ENCODE peak calls at places on chromosome 15, in four cellular contexts. One of them, this sample, is unnamed.

GRCh38 chr15:90885432-90886290 is 1.4 kb downstream of the FES start:
- DNase-seq in lower lobe of right lung: peak; percentile 86
- DNase-seq in hepatocyte: peak; percentile 84
- DNase-seq in testis: peak; percentile 71
- DNase-seq in this sample: no peak

GRCh38 chr15:64611085-64611484 is 150.7 kb downstream of the ZNF609 start:
- DNase-seq in lower lobe of right lung: no peak
- DNase-seq in hepatocyte: no peak
- DNase-seq in testis: no peak
- DNase-seq in this sample: no peak

GRCh38 chr15:52559583-52559982 is 9.2 kb downstream of the ARPP19 start:
- DNase-seq in lower lobe of right lung: no peak
- DNase-seq in hepatocyte: no peak
- DNase-seq in testis: no peak
- DNase-seq in this sample: no peak

GRCh38 chr15:29903785-29904464 is 81.7 kb upstream of the TJP1 start:
- DNase-seq in lower lobe of right lung: no peak
- DNase-seq in hepatocyte: no peak
- DNase-seq in testis: no peak
- DNase-seq in this sample: no peak

GRCh38 chr15:94460624-94461023 is 229.3 kb downstream of the MCTP2 start:
- DNase-seq in lower lobe of right lung: no peak
- DNase-seq in hepatocyte: no peak
- DNase-seq in testis: no peak
- DNase-seq in this sample: no peak

GRCh38 chr15:61339526-61339925 is 110.4 kb upstream of the RORA start:
- DNase-seq in lower lobe of right lung: no peak
- DNase-seq in hepatocyte: no peak
- DNase-seq in testis: no peak
- DNase-seq in this sample: no peak

GRCh38 chr15:63054985-63055384 is 12.4 kb downstream of the TPM1 start:
- DNase-seq in lower lobe of right lung: no peak
- DNase-seq in hepatocyte: peak; percentile 40
- DNase-seq in testis: no peak
- DNase-seq in this sample: no peak

GRCh38 chr15:68718468-68718867 is 102.2 kb downstream of the ANP32A start:
- DNase-seq in lower lobe of right lung: no peak
- DNase-seq in hepatocyte: no peak
- DNase-seq in testis: no peak
- DNase-seq in this sample: no peak

GRCh38 chr15:78768531-78769408 is 42.5 kb downstream of the ADAMTS7 start:
- DNase-seq in lower lobe of right lung: no peak
- DNase-seq in hepatocyte: no peak
- DNase-seq in testis: no peak
- DNase-seq in this sample: no peak

GRCh38 chr15:67824900-67825879 is at the start of gene SKOR1:
- DNase-seq in lower lobe of right lung: no peak
- DNase-seq in hepatocyte: peak; percentile 62
- DNase-seq in testis: no peak
- DNase-seq in this sample: no peak

GRCh38 chr15:96274698-96275097 is 55.8 kb upstream of the NR2F2 start:
- DNase-seq in lower lobe of right lung: no peak
- DNase-seq in hepatocyte: no peak
- DNase-seq in testis: no peak
- DNase-seq in this sample: no peak

GRCh38 chr15:78979456-78980320 is 34.8 kb upstream of the CTSH start:
- DNase-seq in lower lobe of right lung: no peak
- DNase-seq in hepatocyte: peak; percentile 88
- DNase-seq in testis: peak; percentile 90
- DNase-seq in this sample: no peak

GRCh38 chr15:72339777-72340177 is 19.8 kb upstream of the CELF6 start:
- DNase-seq in lower lobe of right lung: no peak
- DNase-seq in hepatocyte: peak; percentile 68
- DNase-seq in testis: no peak
- DNase-seq in this sample: peak; percentile 94

GRCh38 chr15:71682051-71682450 is 128.3 kb upstream of the NR2E3 start:
- DNase-seq in lower lobe of right lung: no peak
- DNase-seq in hepatocyte: no peak
- DNase-seq in testis: no peak
- DNase-seq in this sample: no peak

GRCh38 chr15:50218291-50218690 is 36.3 kb downstream of the SLC27A2 start:
- DNase-seq in lower lobe of right lung: no peak
- DNase-seq in hepatocyte: no peak
- DNase-seq in testis: no peak
- DNase-seq in this sample: no peak

GRCh38 chr15:47514251-47514652 is 203.1 kb upstream of the SEMA6D start:
- DNase-seq in lower lobe of right lung: no peak
- DNase-seq in hepatocyte: no peak
- DNase-seq in testis: no peak
- DNase-seq in this sample: no peak

GRCh38 chr15:38899300-38899699 is 334.7 kb upstream of the RASGRP1 start:
- DNase-seq in lower lobe of right lung: no peak
- DNase-seq in hepatocyte: no peak
- DNase-seq in testis: no peak
- DNase-seq in this sample: no peak

GRCh38 chr15:28127036-28127435 is 27.9 kb upstream of the OCA2 start:
- DNase-seq in lower lobe of right lung: no peak
- DNase-seq in hepatocyte: no peak
- DNase-seq in testis: no peak
- DNase-seq in this sample: no peak

GRCh38 chr15:60932051-60932915 is 296.8 kb downstream of the RORA start:
- DNase-seq in lower lobe of right lung: no peak
- DNase-seq in hepatocyte: no peak
- DNase-seq in testis: peak; percentile 31
- DNase-seq in this sample: no peak

GRCh38 chr15:64825431-64826294 is at the start of gene PIF1:
- DNase-seq in lower lobe of right lung: peak; percentile 86
- DNase-seq in hepatocyte: peak; percentile 96
- DNase-seq in testis: peak; percentile 98
- DNase-seq in this sample: peak; percentile 93

GRCh38 chr15:73374599-73374998 is 5.8 kb upstream of the HCN4 start:
- DNase-seq in lower lobe of right lung: no peak
- DNase-seq in hepatocyte: no peak
- DNase-seq in testis: no peak
- DNase-seq in this sample: no peak

GRCh38 chr15:31297221-31297879 is 29.3 kb upstream of the KLF13 start:
- DNase-seq in lower lobe of right lung: no peak
- DNase-seq in hepatocyte: no peak
- DNase-seq in testis: peak; percentile 10
- DNase-seq in this sample: no peak

GRCh38 chr15:60713096-60714084 is 234.4 kb upstream of the ICE2 start:
- DNase-seq in lower lobe of right lung: no peak
- DNase-seq in hepatocyte: no peak
- DNase-seq in testis: no peak
- DNase-seq in this sample: no peak

GRCh38 chr15:66928101-66928500 is 137.3 kb upstream of the SMAD3 start:
- DNase-seq in lower lobe of right lung: no peak
- DNase-seq in hepatocyte: no peak
- DNase-seq in testis: no peak
- DNase-seq in this sample: no peak

GRCh38 chr15:77416954-77417353 is 3.0 kb downstream of the PEAK1 start:
- DNase-seq in lower lobe of right lung: no peak
- DNase-seq in hepatocyte: no peak
- DNase-seq in testis: no peak
- DNase-seq in this sample: no peak

GRCh38 chr15:101551696-101552591 is 62.4 kb upstream of the PCSK6 start:
- DNase-seq in lower lobe of right lung: no peak
- DNase-seq in hepatocyte: no peak
- DNase-seq in testis: no peak
- DNase-seq in this sample: no peak

GRCh38 chr15:29889545-29890329 is 67.5 kb upstream of the TJP1 start:
- DNase-seq in lower lobe of right lung: no peak
- DNase-seq in hepatocyte: no peak
- DNase-seq in testis: no peak
- DNase-seq in this sample: no peak

GRCh38 chr15:36644156-36644896 is 64.9 kb downstream of the CDIN1 start:
- DNase-seq in lower lobe of right lung: no peak
- DNase-seq in hepatocyte: no peak
- DNase-seq in testis: no peak
- DNase-seq in this sample: no peak

GRCh38 chr15:92805080-92805708 is 94.9 kb upstream of the CHD2 start:
- DNase-seq in lower lobe of right lung: no peak
- DNase-seq in hepatocyte: no peak
- DNase-seq in testis: no peak
- DNase-seq in this sample: no peak
- H3K4me3 ChIP-seq in lower lobe of right lung: no peak overlapping the region
- H3K4me3 ChIP-seq in hepatocyte: no peak overlapping the region
- H3K4me3 ChIP-seq in testis: no peak overlapping the region
- H3K4me3 ChIP-seq in this sample: no peak overlapping the region

GRCh38 chr15:42190370-42190769 is 17.7 kb downstream of the VPS39 start:
- DNase-seq in lower lobe of right lung: no peak
- DNase-seq in hepatocyte: no peak
- DNase-seq in testis: peak; percentile 32
- DNase-seq in this sample: no peak
- H3K36me3 ChIP-seq in lower lobe of right lung: peaks cover 80% of the 10 kb centered on the region
- H3K36me3 ChIP-seq in hepatocyte: no peaks in the 10 kb centered on the region
- H3K36me3 ChIP-seq in testis: no peaks in the 10 kb centered on the region
- H3K36me3 ChIP-seq in this sample: peaks cover 15% of the 10 kb centered on the region

DNA sequence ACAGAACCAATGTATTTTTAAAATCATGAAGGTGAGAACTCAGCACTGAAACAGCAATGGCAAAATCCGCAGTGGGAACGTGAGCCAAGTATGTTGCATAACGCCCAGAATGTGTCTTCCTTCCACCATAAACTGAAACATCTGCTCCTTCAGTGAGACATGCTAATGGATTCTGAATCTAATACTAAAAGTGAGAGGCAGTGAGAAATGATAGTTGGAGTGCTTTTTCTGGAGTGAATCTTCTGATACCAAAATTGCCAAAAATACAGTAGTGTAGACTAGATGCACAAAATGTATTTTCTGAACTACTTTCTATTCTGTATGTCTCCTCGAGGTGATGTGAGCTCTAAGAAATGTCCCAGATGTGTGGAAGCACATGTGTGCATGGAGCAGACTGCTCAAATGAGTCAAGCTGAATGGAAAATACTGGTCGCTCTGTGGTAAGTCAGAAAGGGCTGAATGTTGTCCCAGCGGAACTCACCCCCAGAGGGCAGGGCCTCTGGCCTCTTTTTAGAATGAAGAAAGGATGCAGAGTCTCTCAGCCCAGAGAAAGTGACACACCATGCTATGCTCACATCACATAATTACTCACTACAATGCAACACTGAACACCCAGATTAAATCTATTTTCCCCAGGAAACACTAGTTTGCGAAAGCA is 73.0 kb downstream of the ATP10A start:
- DNase-seq in lower lobe of right lung: no peak
- DNase-seq in hepatocyte: peak; percentile 38
- DNase-seq in testis: peak; percentile 74
- DNase-seq in this sample: peak; percentile 75
- H3K4me3 ChIP-seq in lower lobe of right lung: no peak overlapping the region
- H3K4me3 ChIP-seq in hepatocyte: no peak overlapping the region
- H3K4me3 ChIP-seq in testis: no peak overlapping the region
- H3K4me3 ChIP-seq in this sample: no peak overlapping the region

GRCh38 chr15:56892651-56893348 is 25.6 kb upstream of the TCF12 start:
- DNase-seq in lower lobe of right lung: no peak
- DNase-seq in hepatocyte: no peak
- DNase-seq in testis: no peak
- DNase-seq in this sample: no peak
- H3K36me3 ChIP-seq in lower lobe of right lung: no peaks in the 10 kb centered on the region
- H3K36me3 ChIP-seq in hepatocyte: no peaks in the 10 kb centered on the region
- H3K36me3 ChIP-seq in testis: no peaks in the 10 kb centered on the region
- H3K36me3 ChIP-seq in this sample: no peaks in the 10 kb centered on the region